ENCODE peak calls at places on chromosome 10, in four cellular contexts. O, J, M and X are unnamed samples.

GRCh38 chr10:113052076-113052830 is 102.2 kb downstream of the TCF7L2 start:
- DNase-seq in O (no peak), J (no peak), M (no peak), X (no peak)

GRCh38 chr10:25068152-25069058 is 52.0 kb downstream of the THNSL1 start:
- DNase-seq in O (no peak), J (no peak), M (no peak), X (no peak)

GRCh38 chr10:77892021-77892739 is 34.4 kb downstream of the DLG5 start:
- DNase-seq in O (no peak), J (no peak), M (no peak), X (no peak)

GRCh38 chr10:63105811-63106755 is 27.0 kb upstream of the NRBF2 start:
- DNase-seq in O (no peak), J (no peak), M (no peak), X (no peak)

GRCh38 chr10:62779487-62780248 is 24.9 kb upstream of the ADO start:
- DNase-seq in O (no peak), J (peak), M (no peak), X (no peak)

GRCh38 chr10:94093286-94093905 is 99.7 kb downstream of the PLCE1 start:
- DNase-seq in O (no peak), J (no peak), M (no peak), X (no peak)

GRCh38 chr10:30818854-30819253 is 189.3 kb upstream of the LYZL2 start:
- DNase-seq in O (no peak), J (no peak), M (no peak), X (no peak)

GRCh38 chr10:30058570-30059132 is 735 bp downstream of the JCAD start:
- DNase-seq in O (no peak), J (no peak), M (no peak), X (no peak)

GRCh38 chr10:100470367-100470766 is 7.6 kb downstream of the WNT8B start:
- DNase-seq in O (no peak), J (no peak), M (no peak), X (no peak)

GRCh38 chr10:27448926-27449325 is 55.2 kb upstream of the RAB18 start:
- DNase-seq in O (no peak), J (no peak), M (no peak), X (peak)

GRCh38 chr10:21285742-21286311 is 239.7 kb downstream of the SKIDA1 start:
- DNase-seq in O (no peak), J (no peak), M (no peak), X (no peak)

GRCh38 chr10:77156406-77156879 is 481.2 kb downstream of the KCNMA1 start:
- DNase-seq in O (no peak), J (no peak), M (no peak), X (no peak)

GRCh38 chr10:73650537-73651331 is 5.1 kb downstream of the SYNPO2L start:
- DNase-seq in O (no peak), J (no peak), M (no peak), X (peak)

GRCh38 chr10:79026341-79026761 is 42.4 kb upstream of the ZMIZ1 start:
- DNase-seq in O (no peak), J (no peak), M (no peak), X (peak)

GRCh38 chr10:133318494-133319127 is 9.9 kb downstream of the ZNF511 start:
- DNase-seq in O (no peak), J (peak), M (no peak), X (peak)

GRCh38 chr10:11894381-11895107 is 71.4 kb downstream of the PROSER2 start:
- DNase-seq in O (no peak), J (no peak), M (no peak), X (no peak)